ENCODE peak calls at places on chromosomes 13 and 19, in four cellular contexts. E, I, F and C are unnamed samples.

GRCh38 chr13:28486144-28486543 is 8.8 kb downstream of the FLT1 start:
- DNase-seq in E (no peak), I (no peak), F (no peak), C (no peak)

GRCh38 chr13:33015791-33016323 is 366 bp upstream of the KL start:
- DNase-seq in E (no peak), I (no peak), F (no peak), C (no peak)

GRCh38 chr13:102651892-102652291 is 43.0 kb downstream of the METTL21C start:
- DNase-seq in E (no peak), I (no peak), F (peak), C (no peak)

GRCh38 chr19:14081797-14082674 is 3.5 kb downstream of the C19orf67 start:
- DNase-seq in E (no peak), I (peak), F (no peak), C (peak)

GRCh38 chr19:18701250-18701608 is 17.7 kb downstream of the CRTC1 start:
- DNase-seq in E (no peak), I (no peak), F (no peak), C (no peak)

GRCh38 chr13:50222569-50223332 is 207.5 kb downstream of the KCNRG start:
- DNase-seq in E (no peak), I (no peak), F (no peak), C (no peak)

GRCh38 chr19:39470724-39471339 is 9.8 kb upstream of the TIMM50 start:
- DNase-seq in E (no peak), I (no peak), F (no peak), C (no peak)

GRCh38 chr13:56558698-56559320 is 581.9 kb upstream of the PRR20A start:
- DNase-seq in E (no peak), I (no peak), F (no peak), C (no peak)

GRCh38 chr13:34358811-34359513 is 541.0 kb downstream of the RFC3 start:
- DNase-seq in E (no peak), I (no peak), F (peak), C (no peak)

GRCh38 chr19:2587001-2587719 is 111.2 kb downstream of the GADD45B start:
- DNase-seq in E (no peak), I (no peak), F (no peak), C (no peak)